ENCODE peak calls at places on chromosomes 2 and 18, in ten cellular contexts. I is left ventricle myocardium superior, B is MM.1S, J is cerebellar cortex, F is HT1080, K is WTC11, H is brain microvascular endothelial cell, V is pons, S is NCI-H1436, N is EH. X is an unnamed sample.
A peak's percentile ranks its signal among the peaks of the same experiment; 100 is the strongest.

GRCh38 chr18:67818432-67818831 is 301.9 kb upstream of the DSEL start:
- DNase-seq in I (no peak), B (no peak), J (no peak), F (no peak), K (no peak), H (no peak), V (no peak), S (no peak), N (no peak), X (no peak)

GRCh38 chr2:218290316-218291261 is 1.7 kb downstream of the TMBIM1 start:
- DNase-seq in I (no peak), B (peak; percentile 80), J (peak; percentile 16), F (no peak), K (no peak), H (no peak), V (peak; percentile 38), S (peak; percentile 22), N (no peak), X (no peak)

GRCh38 chr2:11757101-11757500 is 10.7 kb downstream of the LPIN1 start:
- DNase-seq in I (no peak), B (peak; percentile 35), J (no peak), F (no peak), K (no peak), H (no peak), V (no peak), S (no peak), N (no peak), X (no peak)

GRCh38 chr18:48957136-48957535 is 6.4 kb upstream of the SMAD7 start:
- DNase-seq in I (no peak), B (no peak), J (no peak), F (no peak), K (no peak), H (no peak), V (no peak), S (no peak), N (peak; percentile 56), X (no peak)

GRCh38 chr2:219282375-219282774 is 3.2 kb downstream of the DNAJB2 start:
- DNase-seq in I (no peak), B (no peak), J (peak; percentile 53), F (no peak), K (no peak), H (no peak), V (peak; percentile 96), S (no peak), N (no peak), X (no peak)

GRCh38 chr2:73980566-73980965 is 4.1 kb upstream of the TET3 start:
- DNase-seq in I (no peak), B (no peak), J (no peak), F (no peak), K (no peak), H (no peak), V (no peak), S (no peak), N (no peak), X (no peak)

GRCh38 chr2:200000444-200001163 is 45.2 kb downstream of the MAIP1 start:
- DNase-seq in I (no peak), B (no peak), J (no peak), F (no peak), K (no peak), H (no peak), V (no peak), S (no peak), N (no peak), X (no peak)

GRCh38 chr18:65380986-65381385 is 369.8 kb upstream of the CDH7 start:
- DNase-seq in I (no peak), B (no peak), J (peak; percentile 88), F (no peak), K (no peak), H (no peak), V (peak; percentile 11), S (no peak), N (no peak), X (no peak)

GRCh38 chr2:233033672-233034071 is 1.2 kb downstream of the NEU2 start:
- DNase-seq in I (no peak), B (no peak), J (no peak), F (peak; percentile 98), K (no peak), H (peak; percentile 10), V (no peak), S (no peak), N (no peak), X (no peak)

GRCh38 chr2:238742664-238743063 is 105.2 kb upstream of the TWIST2 start:
- DNase-seq in I (no peak), B (no peak), J (no peak), F (no peak), K (no peak), H (no peak), V (no peak), S (no peak), N (no peak), X (no peak)

GRCh38 chr2:202932425-202933138 is 20.5 kb downstream of the CARF start:
- DNase-seq in I (no peak), B (no peak), J (no peak), F (peak; percentile 56), K (no peak), H (no peak), V (no peak), S (no peak), N (peak; percentile 70), X (no peak)

GRCh38 chr2:224562831-224563230 is 22.3 kb downstream of the CUL3 start:
- DNase-seq in I (no peak), B (no peak), J (no peak), F (no peak), K (no peak), H (no peak), V (no peak), S (no peak), N (no peak), X (no peak)

GRCh38 chr2:200728630-200729029 is 83.1 kb upstream of the BZW1 start:
- DNase-seq in I (no peak), B (no peak), J (no peak), F (no peak), K (no peak), H (no peak), V (no peak), S (no peak), N (peak; percentile 13), X (no peak)

GRCh38 chr2:61789807-61790602 is 63.9 kb downstream of the FAM161A start:
- DNase-seq in I (no peak), B (no peak), J (no peak), F (peak; percentile 14), K (no peak), H (no peak), V (no peak), S (peak; percentile 2), N (no peak), X (no peak)

GRCh38 chr2:62205554-62205953 is 9.6 kb downstream of the B3GNT2 start:
- DNase-seq in I (no peak), B (no peak), J (no peak), F (no peak), K (no peak), H (no peak), V (no peak), S (no peak), N (no peak), X (no peak)

GRCh38 chr2:127201452-127201851 is 18.6 kb downstream of the CYP27C1 start:
- DNase-seq in I (no peak), B (no peak), J (no peak), F (no peak), K (no peak), H (no peak), V (no peak), S (no peak), N (no peak), X (no peak)

GRCh38 chr18:47953471-47953931 is 23.0 kb upstream of the SMAD2 start:
- DNase-seq in I (no peak), B (peak; percentile 62), J (peak; percentile 94), F (peak; percentile 86), K (no peak), H (no peak), V (peak; percentile 58), S (no peak), N (peak; percentile 45), X (no peak)

GRCh38 chr2:133413863-133414262 is 154.4 kb downstream of the NCKAP5 start:
- DNase-seq in I (no peak), B (no peak), J (no peak), F (no peak), K (no peak), H (no peak), V (no peak), S (no peak), N (no peak), X (no peak)

GRCh38 chr2:172442072-172442895 is 14.9 kb downstream of the ITGA6 start:
- DNase-seq in I (no peak), B (no peak), J (no peak), F (peak; percentile 99), K (no peak), H (peak; percentile 90), V (no peak), S (no peak), N (peak; percentile 91), X (peak; percentile 81)

GRCh38 chr2:58046335-58046584 is 346 bp upstream of the VRK2 start:
- DNase-seq in I (no peak), B (no peak), J (no peak), F (no peak), K (no peak), H (no peak), V (no peak), S (no peak), N (no peak), X (no peak)

GRCh38 chr18:62715829-62716678 is 713 bp downstream of the PHLPP1 start:
- DNase-seq in I (peak; percentile 73), B (peak; percentile 75), J (peak; percentile 30), F (peak; percentile 53), K (peak; percentile 46), H (peak; percentile 42), V (no peak), S (peak; percentile 39), N (peak; percentile 71), X (no peak)

GRCh38 chr2:1546023-1546591 is 132.8 kb downstream of the TPO start:
- DNase-seq in I (no peak), B (peak; percentile 16), J (peak; percentile 43), F (peak; percentile 40), K (peak; percentile 48), H (peak; percentile 45), V (peak; percentile 56), S (no peak), N (peak; percentile 67), X (peak; percentile 17)

GRCh38 chr2:113861740-113862139 is 28.1 kb upstream of the ACTR3 start:
- DNase-seq in I (no peak), B (no peak), J (no peak), F (no peak), K (no peak), H (no peak), V (no peak), S (no peak), N (no peak), X (no peak)

GRCh38 chr18:34611904-34612303 is 98.2 kb upstream of the DTNA start:
- DNase-seq in I (peak; percentile 52), B (no peak), J (peak; percentile 82), F (no peak), K (no peak), H (no peak), V (no peak), S (no peak), N (no peak), X (no peak)

X was measured in non-pigmented ciliary epithelial cell.